ENCODE peak calls at places on chromosome X, in nine cellular contexts. One of them, this sample, is unnamed.

GRCh38 chrX:30821116-30821515 is 67.9 kb downstream of the TAB3 start:
- DNase-seq in pancreas: no peak
- DNase-seq in mucosa of gallbladder: no peak
- DNase-seq in neural crest cell: no peak
- DNase-seq in iris pigment epithelial cell: no peak
- DNase-seq in globus pallidus: no peak
- DNase-seq in neural progenitor cell: no peak
- DNase-seq in amniotic epithelial cell: no peak
- DNase-seq in HT1080: peak
- DNase-seq in this sample: no peak

GRCh38 chrX:40083120-40083978 is 14.4 kb downstream of the BCOR start:
- DNase-seq in pancreas: peak
- DNase-seq in mucosa of gallbladder: peak
- DNase-seq in neural crest cell: no peak
- DNase-seq in iris pigment epithelial cell: no peak
- DNase-seq in globus pallidus: no peak
- DNase-seq in neural progenitor cell: peak
- DNase-seq in amniotic epithelial cell: no peak
- DNase-seq in HT1080: no peak
- DNase-seq in this sample: no peak

GRCh38 chrX:120090208-120090607 is 12.7 kb upstream of the RHOXF2B start:
- DNase-seq in pancreas: no peak
- DNase-seq in mucosa of gallbladder: no peak
- DNase-seq in neural crest cell: no peak
- DNase-seq in iris pigment epithelial cell: no peak
- DNase-seq in globus pallidus: no peak
- DNase-seq in neural progenitor cell: peak
- DNase-seq in amniotic epithelial cell: no peak
- DNase-seq in HT1080: no peak
- DNase-seq in this sample: no peak

GRCh38 chrX:12956704-12957541 is 18.0 kb upstream of the TMSB4X start:
- DNase-seq in pancreas: no peak
- DNase-seq in mucosa of gallbladder: no peak
- DNase-seq in neural crest cell: no peak
- DNase-seq in iris pigment epithelial cell: peak
- DNase-seq in globus pallidus: no peak
- DNase-seq in neural progenitor cell: no peak
- DNase-seq in amniotic epithelial cell: peak
- DNase-seq in HT1080: peak
- DNase-seq in this sample: peak

GRCh38 chrX:41333744-41333993 is 293 bp upstream of the DDX3X start:
- DNase-seq in pancreas: no peak
- DNase-seq in mucosa of gallbladder: peak
- DNase-seq in neural crest cell: peak
- DNase-seq in iris pigment epithelial cell: peak
- DNase-seq in globus pallidus: no peak
- DNase-seq in neural progenitor cell: peak
- DNase-seq in amniotic epithelial cell: peak
- DNase-seq in HT1080: peak
- DNase-seq in this sample: no peak

GRCh38 chrX:17553451-17553850 is 178.5 kb downstream of the NHS start:
- DNase-seq in pancreas: no peak
- DNase-seq in mucosa of gallbladder: no peak
- DNase-seq in neural crest cell: no peak
- DNase-seq in iris pigment epithelial cell: peak
- DNase-seq in globus pallidus: no peak
- DNase-seq in neural progenitor cell: no peak
- DNase-seq in amniotic epithelial cell: no peak
- DNase-seq in HT1080: peak
- DNase-seq in this sample: no peak

GRCh38 chrX:39150210-39150609 is 349.0 kb downstream of the MID1IP1 start:
- DNase-seq in pancreas: no peak
- DNase-seq in mucosa of gallbladder: no peak
- DNase-seq in neural crest cell: no peak
- DNase-seq in iris pigment epithelial cell: no peak
- DNase-seq in globus pallidus: no peak
- DNase-seq in neural progenitor cell: no peak
- DNase-seq in amniotic epithelial cell: no peak
- DNase-seq in HT1080: no peak
- DNase-seq in this sample: no peak

GRCh38 chrX:40273356-40274050 is 175.7 kb upstream of the BCOR start:
- DNase-seq in pancreas: no peak
- DNase-seq in mucosa of gallbladder: peak
- DNase-seq in neural crest cell: no peak
- DNase-seq in iris pigment epithelial cell: no peak
- DNase-seq in globus pallidus: peak
- DNase-seq in neural progenitor cell: no peak
- DNase-seq in amniotic epithelial cell: peak
- DNase-seq in HT1080: peak
- DNase-seq in this sample: no peak

GRCh38 chrX:15465896-15466651 is 27.1 kb downstream of the PIR start:
- DNase-seq in pancreas: no peak
- DNase-seq in mucosa of gallbladder: no peak
- DNase-seq in neural crest cell: no peak
- DNase-seq in iris pigment epithelial cell: peak
- DNase-seq in globus pallidus: no peak
- DNase-seq in neural progenitor cell: peak
- DNase-seq in amniotic epithelial cell: peak
- DNase-seq in HT1080: no peak
- DNase-seq in this sample: no peak

GRCh38 chrX:78199851-78200250 is 60.4 kb upstream of the TAF9B start:
- DNase-seq in pancreas: no peak
- DNase-seq in mucosa of gallbladder: no peak
- DNase-seq in neural crest cell: no peak
- DNase-seq in iris pigment epithelial cell: peak
- DNase-seq in globus pallidus: no peak
- DNase-seq in neural progenitor cell: peak
- DNase-seq in amniotic epithelial cell: peak
- DNase-seq in HT1080: peak
- DNase-seq in this sample: peak

GRCh38 chrX:135651647-135652295 is 61.7 kb upstream of the CT45A1 start:
- DNase-seq in pancreas: no peak
- DNase-seq in mucosa of gallbladder: no peak
- DNase-seq in neural crest cell: no peak
- DNase-seq in iris pigment epithelial cell: no peak
- DNase-seq in globus pallidus: no peak
- DNase-seq in neural progenitor cell: no peak
- DNase-seq in amniotic epithelial cell: no peak
- DNase-seq in HT1080: no peak
- DNase-seq in this sample: no peak

GRCh38 chrX:72050011-72050410 is 81.7 kb downstream of the RTL5 start:
- DNase-seq in pancreas: no peak
- DNase-seq in mucosa of gallbladder: no peak
- DNase-seq in neural crest cell: no peak
- DNase-seq in iris pigment epithelial cell: no peak
- DNase-seq in globus pallidus: no peak
- DNase-seq in neural progenitor cell: no peak
- DNase-seq in amniotic epithelial cell: no peak
- DNase-seq in HT1080: no peak
- DNase-seq in this sample: no peak

GRCh38 chrX:2793752-2794151 is 35.0 kb upstream of the GYG2 start:
- DNase-seq in pancreas: no peak
- DNase-seq in mucosa of gallbladder: no peak
- DNase-seq in neural crest cell: no peak
- DNase-seq in iris pigment epithelial cell: no peak
- DNase-seq in globus pallidus: no peak
- DNase-seq in neural progenitor cell: no peak
- DNase-seq in amniotic epithelial cell: peak
- DNase-seq in HT1080: no peak
- DNase-seq in this sample: no peak

GRCh38 chrX:42269186-42269585 is 345.8 kb upstream of the CASK start:
- DNase-seq in pancreas: no peak
- DNase-seq in mucosa of gallbladder: no peak
- DNase-seq in neural crest cell: no peak
- DNase-seq in iris pigment epithelial cell: peak
- DNase-seq in globus pallidus: no peak
- DNase-seq in neural progenitor cell: no peak
- DNase-seq in amniotic epithelial cell: peak
- DNase-seq in HT1080: no peak
- DNase-seq in this sample: no peak

GRCh38 chrX:23195097-23195496 is 139.6 kb upstream of the PTCHD1 start:
- DNase-seq in pancreas: no peak
- DNase-seq in mucosa of gallbladder: no peak
- DNase-seq in neural crest cell: no peak
- DNase-seq in iris pigment epithelial cell: no peak
- DNase-seq in globus pallidus: no peak
- DNase-seq in neural progenitor cell: no peak
- DNase-seq in amniotic epithelial cell: peak
- DNase-seq in HT1080: no peak
- DNase-seq in this sample: no peak

GRCh38 chrX:40091691-40092421 is 5.9 kb downstream of the BCOR start:
- DNase-seq in pancreas: no peak
- DNase-seq in mucosa of gallbladder: no peak
- DNase-seq in neural crest cell: no peak
- DNase-seq in iris pigment epithelial cell: no peak
- DNase-seq in globus pallidus: no peak
- DNase-seq in neural progenitor cell: peak
- DNase-seq in amniotic epithelial cell: no peak
- DNase-seq in HT1080: no peak
- DNase-seq in this sample: no peak

This sample was measured in CD4-positive, CD25-positive, alpha-beta regulatory T cell.